ENCODE peak calls at places on chromosomes 2 and 18, in seven cellular contexts. F is cardiac fibroblast; C is kidney epithelial cell; P is EH; S is CD8-positive, alpha-beta T cell; D is left lobe of liver; I is activated CD4-positive, alpha-beta T cell treated with anti-CD3 and anti-CD28 coated beads, Interleukin-2, amount 50 U/mL, for 1 hour. A is an unnamed sample.

GRCh38 chr2:15943914-15944313 is 3.6 kb downstream of the MYCN start:
- DNase-seq in F (peak), C (no peak), P (no peak), S (no peak), D (no peak), I (no peak), A (peak)

GRCh38 chr2:208148803-208149202 is 2.8 kb upstream of the CRYGB start:
- DNase-seq in F (no peak), C (no peak), P (no peak), S (no peak), D (no peak), I (no peak), A (no peak)

GRCh38 chr2:196066794-196067382 is 1.7 kb downstream of the DNAH7 start:
- DNase-seq in F (peak), C (no peak), P (peak), S (no peak), D (no peak), I (no peak), A (no peak)

GRCh38 chr2:239934571-239935171 is 90.5 kb downstream of the NDUFA10 start:
- DNase-seq in F (peak), C (no peak), P (peak), S (peak), D (peak), I (peak), A (no peak)

GRCh38 chr2:157875720-157876065 is 437 bp downstream of the ACVR1 start:
- DNase-seq in F (no peak), C (no peak), P (no peak), S (peak), D (no peak), I (no peak), A (no peak)

GRCh38 chr2:41400057-41400665 is 647.7 kb upstream of the PKDCC start:
- DNase-seq in F (peak), C (no peak), P (peak), S (no peak), D (no peak), I (no peak), A (peak)

GRCh38 chr2:145006957-145007672 is 487.2 kb upstream of the ZEB2 start:
- DNase-seq in F (peak), C (peak), P (peak), S (no peak), D (no peak), I (no peak), A (no peak)

GRCh38 chr2:1055014-1055595 is 104.5 kb downstream of the SNTG2 start:
- DNase-seq in F (peak), C (peak), P (peak), S (no peak), D (no peak), I (no peak), A (no peak)

GRCh38 chr18:55833543-55833942 is 245.6 kb upstream of the TCF4 start:
- DNase-seq in F (peak), C (peak), P (peak), S (no peak), D (no peak), I (no peak), A (no peak)

GRCh38 chr2:667332-668000 is 9.7 kb downstream of the TMEM18 start:
- DNase-seq in F (peak), C (peak), P (peak), S (no peak), D (no peak), I (no peak), A (peak)

GRCh38 chr2:232886632-232887031 is 16.6 kb downstream of the SNORC start:
- DNase-seq in F (no peak), C (no peak), P (no peak), S (no peak), D (peak), I (no peak), A (no peak)

GRCh38 chr18:47100214-47100831 is 50.0 kb downstream of the HDHD2 start:
- DNase-seq in F (peak), C (peak), P (peak), S (peak), D (peak), I (peak), A (peak)

GRCh38 chr2:196983934-196984333 is 57.4 kb upstream of the PGAP1 start:
- DNase-seq in F (peak), C (no peak), P (peak), S (no peak), D (no peak), I (no peak), A (no peak)

GRCh38 chr2:18339326-18339725 is 221.1 kb downstream of the RDH14 start:
- DNase-seq in F (peak), C (no peak), P (peak), S (no peak), D (no peak), I (no peak), A (no peak)

GRCh38 chr2:149068996-149069888 is 30.7 kb downstream of the LYPD6B start:
- DNase-seq in F (peak), C (peak), P (peak), S (no peak), D (no peak), I (no peak), A (no peak)

GRCh38 chr2:241286348-241287090 is 29.0 kb downstream of the HDLBP start:
- DNase-seq in F (no peak), C (no peak), P (no peak), S (no peak), D (no peak), I (no peak), A (no peak)

GRCh38 chr2:18924905-18925691 is 335.7 kb upstream of the NT5C1B start:
- DNase-seq in F (peak), C (no peak), P (peak), S (no peak), D (no peak), I (no peak), A (no peak)

GRCh38 chr2:23427976-23428375 is 43.0 kb downstream of the KLHL29 start:
- DNase-seq in F (no peak), C (no peak), P (no peak), S (no peak), D (peak), I (no peak), A (no peak)

GRCh38 chr18:7338846-7339245 is 108.0 kb downstream of the LRRC30 start:
- DNase-seq in F (peak), C (no peak), P (no peak), S (no peak), D (no peak), I (no peak), A (no peak)

GRCh38 chr2:216354236-216354788 is 18.0 kb downstream of the MARCHF4 start:
- DNase-seq in F (no peak), C (no peak), P (no peak), S (no peak), D (peak), I (no peak), A (no peak)

GRCh38 chr2:58240595-58240937 is 559 bp downstream of the FANCL start:
- DNase-seq in F (no peak), C (no peak), P (no peak), S (no peak), D (no peak), I (no peak), A (peak)

GRCh38 chr18:10797882-10798281 is 272.1 kb downstream of the NAPG start:
- DNase-seq in F (no peak), C (no peak), P (no peak), S (no peak), D (no peak), I (no peak), A (peak)

GRCh38 chr2:210094787-210095186 is 76.4 kb downstream of the KANSL1L start:
- DNase-seq in F (no peak), C (no peak), P (no peak), S (no peak), D (no peak), I (no peak), A (no peak)

GRCh38 chr2:223026357-223027110 is 25.5 kb upstream of the KCNE4 start:
- DNase-seq in F (peak), C (no peak), P (peak), S (no peak), D (no peak), I (no peak), A (no peak)

GRCh38 chr2:165957030-165957675 is 3.6 kb upstream of the TTC21B start:
- DNase-seq in F (no peak), C (no peak), P (no peak), S (no peak), D (peak), I (no peak), A (no peak)

GRCh38 chr2:9547272-9547991 is 8.2 kb downstream of the ADAM17 start:
- DNase-seq in F (peak), C (no peak), P (peak), S (no peak), D (no peak), I (no peak), A (no peak)

GRCh38 chr2:100741880-100742814 is 77.8 kb upstream of the NPAS2 start:
- DNase-seq in F (peak), C (peak), P (peak), S (no peak), D (no peak), I (no peak), A (no peak)

GRCh38 chr2:2558476-2558875 is 227.4 kb upstream of the MYT1L start:
- DNase-seq in F (no peak), C (no peak), P (no peak), S (no peak), D (no peak), I (no peak), A (no peak)

GRCh38 chr18:27226556-27227075 is 41.5 kb upstream of the CHST9 start:
- DNase-seq in F (no peak), C (no peak), P (no peak), S (no peak), D (no peak), I (no peak), A (no peak)

GRCh38 chr2:73292316-73292905 is 937 bp downstream of the EGR4 start:
- DNase-seq in F (no peak), C (no peak), P (no peak), S (no peak), D (no peak), I (no peak), A (no peak)

GRCh38 chr2:240594511-240595380 is 8.2 kb downstream of the CAPN10 start:
- DNase-seq in F (no peak), C (no peak), P (no peak), S (no peak), D (peak), I (no peak), A (no peak)

GRCh38 chr18:7605705-7606104 is 38.6 kb downstream of the PTPRM start:
- DNase-seq in F (no peak), C (no peak), P (no peak), S (no peak), D (no peak), I (no peak), A (no peak)

GRCh38 chr2:66445781-66446177 is 10.9 kb downstream of the MEIS1 start:
- DNase-seq in F (peak), C (no peak), P (no peak), S (no peak), D (no peak), I (no peak), A (no peak)

GRCh38 chr2:221572821-221573429 is 821 bp upstream of the EPHA4 start:
- DNase-seq in F (peak), C (no peak), P (peak), S (peak), D (no peak), I (peak), A (peak)

A was measured in NCI-H2171.